ENCODE peak calls at places on chromosome 2, in seven cellular contexts. E is ovary; J is brain microvascular endothelial cell; A is mesendoderm; N is GM23248; P is effector memory CD4-positive, alpha-beta T cell; B is fibroblast of lung. T is an unnamed sample.

GRCh38 chr2:29829841-29830240 is 91.5 kb downstream of the ALK start:
- DNase-seq in J (no peak), E (no peak), B (no peak), A (no peak), N (no peak), P (no peak), T (no peak)

GRCh38 chr2:5970347-5970746 is 278.2 kb downstream of the SOX11 start:
- DNase-seq in A (no peak), P (no peak), E (no peak), J (no peak), N (no peak), B (no peak), T (no peak)

GRCh38 chr2:53208815-53209214 is 558.8 kb upstream of the CHAC2 start:
- DNase-seq in J (no peak), P (no peak), E (no peak), B (no peak), A (no peak), N (no peak), T (no peak)

GRCh38 chr2:157334797-157335196 is 9.2 kb upstream of the ERMN start:
- DNase-seq in B (no peak), E (no peak), J (no peak), A (no peak), N (no peak), P (no peak), T (no peak)

GRCh38 chr2:209305746-209306196 is 118.1 kb upstream of the MAP2 start:
- DNase-seq in N (no peak), A (peak; percentile 29), E (no peak), J (no peak), P (no peak), B (no peak), T (no peak)

GRCh38 chr2:180980943-180981898 is 816 bp downstream of the UBE2E3 start:
- DNase-seq in A (no peak), N (peak; percentile 71), J (peak; percentile 26), E (peak; percentile 31), P (no peak), B (peak; percentile 56), T (no peak)

GRCh38 chr2:190947139-190947538 is 66.5 kb downstream of the GLS start:
- DNase-seq in A (peak; percentile 47), P (no peak), E (no peak), J (peak; percentile 38), N (no peak), B (peak; percentile 12), T (no peak)

GRCh38 chr2:179701524-179702110 is 159.8 kb downstream of the ZNF385B start:
- DNase-seq in A (no peak), P (no peak), E (no peak), J (no peak), N (peak; percentile 61), B (no peak), T (no peak)

GRCh38 chr2:129205766-129206165 is 773.7 kb upstream of the RAB6C start:
- DNase-seq in J (no peak), A (no peak), E (no peak), B (no peak), P (no peak), N (no peak), T (no peak)

GRCh38 chr2:128563348-128563687 is 244.7 kb upstream of the HS6ST1 start:
- DNase-seq in J (peak; percentile 94), B (peak; percentile 95), E (peak; percentile 79), P (no peak), N (peak; percentile 99), A (no peak), T (peak; percentile 54)

GRCh38 chr2:240936106-240936505 is 30.0 kb downstream of the CROCC2 start:
- DNase-seq in E (no peak), A (no peak), J (no peak), P (no peak), N (no peak), B (no peak), T (no peak)

GRCh38 chr2:241029599-241030332 is 31.3 kb downstream of the SNED1 start:
- DNase-seq in P (no peak), E (no peak), J (no peak), A (no peak), N (no peak), B (no peak), T (no peak)

GRCh38 chr2:113894156-113894743 is 4.4 kb downstream of the ACTR3 start:
- DNase-seq in A (peak; percentile 57), P (no peak), E (no peak), J (peak; percentile 53), N (peak; percentile 96), B (peak; percentile 96), T (no peak)

GRCh38 chr2:14535156-14535555 is 97.4 kb upstream of the LRATD1 start:
- DNase-seq in P (no peak), A (peak; percentile 41), J (no peak), B (no peak), N (no peak), E (no peak), T (no peak)

GRCh38 chr2:48694143-48694542 is 61.4 kb downstream of the LHCGR start:
- DNase-seq in N (peak; percentile 37), J (no peak), B (no peak), P (no peak), E (no peak), A (peak; percentile 75), T (no peak)

GRCh38 chr2:241612156-241613017 is 24.6 kb downstream of the THAP4 start:
- DNase-seq in J (no peak), B (peak; percentile 56), E (no peak), A (no peak), P (no peak), N (peak; percentile 62), T (no peak)

GRCh38 chr2:69026026-69026425 is 13.0 kb downstream of the ANTXR1 start:
- DNase-seq in E (no peak), B (peak; percentile 62), N (peak; percentile 50), A (peak; percentile 71), P (no peak), J (peak; percentile 47), T (no peak)

GRCh38 chr2:47021301-47022009 is 105.8 kb upstream of the MCFD2 start:
- DNase-seq in A (no peak), B (no peak), J (no peak), N (no peak), P (no peak), E (no peak), T (no peak)

GRCh38 chr2:75589344-75590105 is 28.8 kb upstream of the EVA1A start:
- DNase-seq in J (no peak), P (no peak), E (no peak), B (peak; percentile 34), A (no peak), N (peak; percentile 39), T (no peak)

GRCh38 chr2:127695491-127696472 is 5.5 kb upstream of the SFT2D3 start:
- DNase-seq in A (peak; percentile 76), N (peak; percentile 71), P (no peak), J (peak; percentile 34), E (no peak), B (peak; percentile 46), T (no peak)

GRCh38 chr2:56741601-56742102 is 557.9 kb downstream of the CCDC85A start:
- DNase-seq in A (peak; percentile 63), J (peak; percentile 96), B (peak; percentile 88), E (peak; percentile 24), N (peak; percentile 96), P (no peak), T (peak; percentile 71)

GRCh38 chr2:154696771-154697170 is 1.7 kb upstream of the KCNJ3 start:
- DNase-seq in N (no peak), P (no peak), E (no peak), A (no peak), B (no peak), J (no peak), T (no peak)
- H3K4me3 ChIP-seq in N (no peak overlapping the region), P (no peak overlapping the region), E (no peak overlapping the region), A (no peak overlapping the region), B (no peak overlapping the region), J (no peak overlapping the region), T (peak overlapping the region; percentile 75)

GRCh38 chr2:60474301-60474700 is 79.2 kb downstream of the BCL11A start:
- DNase-seq in E (no peak), J (no peak), B (no peak), A (no peak), P (no peak), N (no peak), T (no peak)

GRCh38 chr2:60479226-60480088 is 74.0 kb downstream of the BCL11A start:
- DNase-seq in A (no peak), N (no peak), B (no peak), E (no peak), P (no peak), J (no peak), T (peak; percentile 27)

GRCh38 chr2:60475311-60475830 is 78.1 kb downstream of the BCL11A start:
- DNase-seq in E (no peak), N (peak; percentile 43), P (no peak), B (no peak), J (no peak), A (no peak), T (no peak)

GRCh38 chr2:60478660-60479059 is 74.8 kb downstream of the BCL11A start:
- DNase-seq in J (no peak), B (no peak), N (no peak), P (no peak), A (no peak), E (no peak), T (peak; percentile 30)

GRCh38 chr2:60476206-60476946 is 77.1 kb downstream of the BCL11A start:
- DNase-seq in E (no peak), B (no peak), P (no peak), J (no peak), N (no peak), A (no peak), T (no peak)
- H3K27ac ChIP-seq in E (no peak overlapping the region), B (no peak overlapping the region), P (no peak overlapping the region), J (no peak overlapping the region), N (no peak overlapping the region), A (no peak overlapping the region), T (no peak overlapping the region)

GRCh38 chr2:233061007-233061590 is 957 bp downstream of the INPP5D start:
- DNase-seq in P (no peak), E (no peak), J (no peak), A (no peak), N (no peak), B (no peak), T (no peak)

GRCh38 chr2:233061591-233062446 is 1.7 kb downstream of the INPP5D start:
- DNase-seq in J (no peak), N (no peak), P (no peak), A (peak; percentile 62), B (peak; percentile 61), E (no peak), T (no peak)

GRCh38 chr2:233059797-233060499 is at the start of gene INPP5D:
- DNase-seq in P (peak; percentile 68), A (no peak), J (no peak), N (no peak), B (no peak), E (no peak), T (no peak)

GRCh38 chr2:233059547-233059796 is 670 bp upstream of the INPP5D start:
- DNase-seq in P (no peak), N (no peak), J (no peak), B (no peak), E (no peak), A (no peak), T (no peak)

GRCh38 chr2:233060500-233061006 is 411 bp downstream of the INPP5D start:
- DNase-seq in E (no peak), P (no peak), N (no peak), B (no peak), J (no peak), A (no peak), T (no peak)
- H3K4me3 ChIP-seq in E (peak overlapping the region; percentile 16), P (peak overlapping the region; percentile 63), N (no peak overlapping the region), B (no peak overlapping the region), J (no peak overlapping the region), A (no peak overlapping the region), T (peak overlapping the region; percentile 36)

DNA sequence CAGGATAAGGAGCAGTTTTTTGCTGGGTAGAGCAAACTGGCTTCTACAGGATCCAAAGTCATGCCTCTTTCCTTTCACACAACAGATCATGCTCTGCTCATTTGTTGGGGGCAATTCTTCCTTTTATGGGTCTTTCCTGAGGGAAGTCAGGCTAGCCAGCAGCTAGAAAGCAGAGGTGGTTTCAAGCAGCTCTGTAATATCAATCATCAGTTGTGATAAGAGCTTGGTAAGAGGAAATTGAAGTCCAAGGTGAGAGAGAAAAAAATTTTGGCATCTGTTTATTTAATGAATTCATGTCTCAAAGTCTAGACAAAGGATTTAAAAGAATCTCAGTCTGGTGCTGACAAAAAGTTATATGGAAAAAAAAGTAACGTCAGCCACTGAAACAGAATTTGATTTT is 6.2 kb downstream of the TMEM87B start:
- DNase-seq in A (no peak), J (no peak), B (no peak), P (no peak), E (no peak), N (no peak), T (no peak)
- H3K27ac ChIP-seq in A (no peak overlapping the region), J (no peak overlapping the region), B (no peak overlapping the region), P (no peak overlapping the region), E (no peak overlapping the region), N (no peak overlapping the region), T (no peak overlapping the region)